ENCODE peak calls at places on chromosomes 4 and X, in five cellular contexts. P is heart left ventricle, H is psoas muscle, W is suprapubic skin, B is PC-3. Z is an unnamed sample.

GRCh38 chr4:83552924-83553323 is 17.0 kb downstream of the GPAT3 start:
- DNase-seq in P (no peak), B (peak), H (no peak), W (no peak), Z (peak)

GRCh38 chr4:4914965-4915845 is 55.7 kb downstream of the MSX1 start:
- DNase-seq in H (no peak), P (no peak), B (no peak), W (no peak), Z (no peak)

GRCh38 chr4:78121338-78121904 is 64.3 kb downstream of the FRAS1 start:
- DNase-seq in B (no peak), W (no peak), H (peak), P (peak), Z (no peak)

GRCh38 chr4:89158884-89159503 is 47.7 kb downstream of the TIGD2 start:
- DNase-seq in B (peak), H (no peak), W (no peak), P (no peak), Z (peak)

GRCh38 chr4:109548655-109549054 is 11.4 kb upstream of the MCUB start:
- DNase-seq in B (peak), W (no peak), P (peak), H (no peak), Z (peak)

GRCh38 chr4:1512738-1513660 is 106.8 kb upstream of the NKX1-1 start:
- DNase-seq in H (peak), B (peak), W (no peak), P (no peak), Z (peak)

GRCh38 chrX:130304587-130305368 is 34.9 kb upstream of the SLC25A14 start:
- DNase-seq in B (no peak), H (no peak), P (no peak), W (no peak), Z (no peak)

GRCh38 chrX:10574663-10575062 is 45.7 kb downstream of the MID1 start:
- DNase-seq in B (peak), W (no peak), H (no peak), P (no peak), Z (no peak)

GRCh38 chr4:146514651-146515379 is 6.9 kb downstream of the SLC10A7 start:
- DNase-seq in B (no peak), H (no peak), P (no peak), W (no peak), Z (no peak)

GRCh38 chr4:20279381-20279780 is 27.7 kb downstream of the SLIT2 start:
- DNase-seq in H (no peak), W (no peak), P (no peak), B (peak), Z (no peak)

GRCh38 chr4:8525383-8526120 is 54.6 kb upstream of the GPR78 start:
- DNase-seq in W (no peak), H (peak), P (no peak), B (no peak), Z (peak)

GRCh38 chr4:67885727-67886126 is 1.9 kb upstream of the TMPRSS11D start:
- DNase-seq in H (no peak), W (no peak), B (peak), P (no peak), Z (peak)

GRCh38 chr4:16140520-16141249 is 56.9 kb upstream of the PROM1 start:
- DNase-seq in W (no peak), H (no peak), B (peak), P (no peak), Z (peak)

GRCh38 chrX:123788744-123789143 is 55.9 kb upstream of the THOC2 start:
- DNase-seq in P (no peak), H (no peak), B (no peak), W (no peak), Z (no peak)

GRCh38 chr4:46389301-46389761 is 597 bp downstream of the GABRA2 start:
- DNase-seq in W (no peak), P (no peak), B (no peak), H (no peak), Z (peak)

DNA sequence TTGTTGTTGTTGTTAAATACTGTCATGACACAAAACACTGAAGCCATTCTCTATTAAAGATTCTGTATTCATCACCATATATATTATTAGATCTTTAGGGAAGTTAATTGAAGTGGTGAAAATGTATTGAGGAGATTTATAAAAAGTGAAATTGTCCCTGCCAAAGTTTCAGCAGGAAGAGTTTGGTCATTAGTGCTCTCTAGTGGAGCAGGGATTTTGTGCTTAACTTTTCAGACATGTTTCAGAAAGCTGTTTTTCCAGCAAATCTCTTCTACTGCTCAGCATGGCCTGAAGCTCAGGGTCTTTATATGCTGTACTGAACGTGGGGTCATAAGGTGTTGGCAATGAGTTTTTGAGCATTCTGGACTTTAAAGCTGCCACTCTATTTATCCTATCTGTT is 36.7 kb upstream of the CXXC4 start:
- DNase-seq in H (no peak), B (no peak), W (no peak), P (no peak), Z (peak)
- TF ChIP-seq CTCF in H (no peak), B (no peak), W (no peak), P (peak), Z (no peak)

GRCh38 chrX:2583194-2584162 is 82.7 kb upstream of the DHRSX start:
- DNase-seq in W (no peak), H (no peak), P (no peak), B (no peak), Z (no peak)
- H3K4me3 ChIP-seq in W (peak), H (no peak), P (peak), B (no peak), Z (no peak)

GRCh38 chr4:162865102-162865501 is 301.6 kb downstream of the NAF1 start:
- DNase-seq in B (no peak), W (no peak), P (no peak), H (no peak), Z (no peak)
- TF ChIP-seq CTCF in B (no peak), W (no peak), P (no peak), H (no peak), Z (no peak)

GRCh38 chr4:147737623-147738022 is 5.7 kb downstream of the ARHGAP10 start:
- DNase-seq in B (no peak), P (no peak), W (no peak), H (no peak), Z (no peak)
- H3K4me3 ChIP-seq in B (no peak), P (no peak), W (no peak), H (no peak), Z (no peak)

GRCh38 chrX:33330798-33331197 is 119.4 kb upstream of the DMD start:
- DNase-seq in W (no peak), P (no peak), H (no peak), B (no peak), Z (no peak)

GRCh38 chrX:33339219-33339618 is 127.9 kb upstream of the DMD start:
- DNase-seq in H (no peak), P (no peak), B (peak), W (no peak), Z (peak)

DNA sequence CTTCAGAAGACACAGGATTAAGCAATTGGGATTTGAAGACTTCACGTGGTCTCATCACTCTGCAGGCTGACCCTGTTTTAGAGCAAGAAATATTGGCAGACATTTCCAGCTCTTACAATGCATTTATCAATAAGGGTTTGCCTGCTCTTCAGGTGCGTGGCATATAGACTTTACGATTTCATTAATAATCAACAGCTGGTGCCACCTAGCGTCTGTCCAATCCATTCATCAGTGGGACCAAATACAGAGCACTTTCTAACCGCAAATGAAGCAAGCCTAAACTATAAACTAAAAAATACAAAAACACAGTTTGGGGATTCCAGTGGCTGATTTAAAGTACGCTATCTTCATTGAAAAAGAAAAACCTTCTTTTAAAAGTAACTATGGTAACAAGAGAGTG is 125.4 kb upstream of the DMD start:
- DNase-seq in H (no peak), P (peak), W (no peak), B (peak), Z (peak)
- TF ChIP-seq CTCF in H (peak), P (peak), W (peak), B (peak), Z (peak)

GRCh38 chr4:189792819-189793618 is 147.7 kb upstream of the FRG1 start:
- DNase-seq in P (peak), W (no peak), B (peak), H (peak), Z (peak)
- H3K4me3 ChIP-seq in P (peak), W (no peak), B (no peak), H (no peak), Z (no peak)

GRCh38 chrX:125439194-125439849 is 119.7 kb downstream of the TEX13C start:
- DNase-seq in W (no peak), B (no peak), H (no peak), P (no peak), Z (peak)

GRCh38 chrX:125436855-125437254 is 117.2 kb downstream of the TEX13C start:
- DNase-seq in P (no peak), W (no peak), H (no peak), B (peak), Z (peak)
- TF ChIP-seq CTCF in P (no peak), W (no peak), H (no peak), B (peak), Z (peak)

GRCh38 chr4:169851750-169852149 is 94.0 kb upstream of the HPF1 start:
- DNase-seq in W (no peak), B (no peak), H (no peak), P (no peak), Z (no peak)
- H3K4me3 ChIP-seq in W (no peak), B (no peak), H (no peak), P (no peak), Z (no peak)

GRCh38 chr4:161704653-161705052 is 459.1 kb downstream of the FSTL5 start:
- DNase-seq in W (no peak), B (no peak), H (no peak), P (no peak), Z (no peak)

GRCh38 chr4:161704040-161704439 is 459.8 kb downstream of the FSTL5 start:
- DNase-seq in W (no peak), P (no peak), H (no peak), B (no peak), Z (no peak)

GRCh38 chr4:161696957-161697356 is 466.8 kb downstream of the FSTL5 start:
- DNase-seq in W (no peak), H (no peak), P (no peak), B (peak), Z (no peak)

DNA sequence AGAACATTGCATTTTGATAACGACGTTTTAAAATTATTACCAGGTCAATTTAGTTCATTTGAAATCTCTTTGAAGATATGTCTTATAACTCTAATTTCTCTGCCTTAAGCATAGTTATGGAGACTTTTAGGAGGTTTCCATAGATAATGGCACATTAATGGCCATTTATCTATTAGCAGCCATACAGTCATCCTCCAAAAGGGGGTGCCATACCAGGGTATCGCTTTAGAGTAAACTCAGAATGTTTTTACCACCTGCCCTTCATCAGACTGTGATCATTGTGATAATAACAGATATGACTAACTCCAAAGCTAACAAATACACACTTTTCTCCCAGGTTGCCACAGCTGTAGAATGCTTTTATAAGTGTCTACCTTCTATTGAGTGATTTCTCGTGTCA is 461.5 kb downstream of the FSTL5 start:
- DNase-seq in W (no peak), B (peak), H (no peak), P (no peak), Z (no peak)
- TF ChIP-seq CTCF in W (no peak), B (peak), H (no peak), P (no peak), Z (no peak)

Z was measured in fibroblast of pulmonary artery.